ENCODE peak calls at places on chromosome 10, in six cellular contexts. C is A172, K is NCI-H345, W is posterior cingulate gyrus, D is astrocyte of the hippocampus, O is NCI-H1436. R is an unnamed sample.

GRCh38 chr10:120734476-120735078 is 116.6 kb upstream of the WDR11 start:
- DNase-seq in C (no peak), K (no peak), W (no peak), D (no peak), O (no peak), R (no peak)

GRCh38 chr10:16854623-16855022 is 37.4 kb upstream of the RSU1 start:
- DNase-seq in C (peak; percentile 67), K (no peak), W (no peak), D (peak; percentile 42), O (no peak), R (no peak)

GRCh38 chr10:12377891-12378290 is 28.5 kb downstream of the CAMK1D start:
- DNase-seq in C (no peak), K (no peak), W (no peak), D (no peak), O (no peak), R (peak; percentile 43)

GRCh38 chr10:124587811-124588211 is 126.2 kb downstream of the LHPP start:
- DNase-seq in C (no peak), K (no peak), W (no peak), D (no peak), O (no peak), R (no peak)

GRCh38 chr10:123721441-123722049 is 55.4 kb downstream of the GPR26 start:
- DNase-seq in C (no peak), K (no peak), W (no peak), D (no peak), O (no peak), R (no peak)

GRCh38 chr10:1083581-1083980 is 27.4 kb downstream of the WDR37 start:
- DNase-seq in C (no peak), K (no peak), W (no peak), D (no peak), O (no peak), R (peak; percentile 55)

GRCh38 chr10:14382022-14382421 is 51.3 kb upstream of the FRMD4A start:
- DNase-seq in C (peak; percentile 76), K (no peak), W (no peak), D (peak; percentile 81), O (no peak), R (peak; percentile 80)

GRCh38 chr10:54613162-54613561 is 187.9 kb downstream of the PCDH15 start:
- DNase-seq in C (no peak), K (no peak), W (no peak), D (no peak), O (no peak), R (no peak)

GRCh38 chr10:71817831-71818268 is 33.2 kb downstream of the PSAP start:
- DNase-seq in C (no peak), K (no peak), W (peak; percentile 23), D (no peak), O (no peak), R (no peak)

GRCh38 chr10:29387269-29387668 is 98.4 kb downstream of the LYZL1 start:
- DNase-seq in C (no peak), K (peak; percentile 80), W (no peak), D (no peak), O (peak; percentile 17), R (no peak)

GRCh38 chr10:129085821-129086220 is 381.2 kb upstream of the MGMT start:
- DNase-seq in C (no peak), K (no peak), W (no peak), D (no peak), O (no peak), R (no peak)

GRCh38 chr10:60099998-60100747 is 193.8 kb upstream of the CCDC6 start:
- DNase-seq in C (peak; percentile 49), K (peak; percentile 19), W (no peak), D (peak; percentile 74), O (peak; percentile 29), R (no peak)

GRCh38 chr10:88921194-88921593 is 31.4 kb downstream of the ACTA2 start:
- DNase-seq in C (no peak), K (peak; percentile 47), W (no peak), D (no peak), O (no peak), R (no peak)

GRCh38 chr10:104639595-104640338 is 1.3 kb upstream of the SORCS3 start:
- DNase-seq in C (no peak), K (no peak), W (no peak), D (peak; percentile 29), O (peak; percentile 59), R (no peak)